ENCODE peak calls at places on chromosomes 6 and 20, in six cellular contexts. M is A172, C is NCI-H774, D is astrocyte of the cerebellum, B is heart right ventricle, U is Kasumi-1. Q is an unnamed sample.

GRCh38 chr6:9657994-9658393 is 756.9 kb downstream of the TFAP2A start:
- DNase-seq in U (no peak), M (peak), D (peak), B (no peak), C (no peak), Q (no peak)

GRCh38 chr6:75345413-75345812 is 60.8 kb upstream of the TMEM30A start:
- DNase-seq in D (no peak), M (no peak), U (no peak), B (no peak), C (no peak), Q (no peak)

GRCh38 chr20:61500791-61501321 is 248.8 kb downstream of the CDH4 start:
- DNase-seq in M (peak), B (no peak), C (no peak), U (no peak), D (no peak), Q (no peak)

GRCh38 chr6:109759098-109759855 is 68.2 kb downstream of the FIG4 start:
- DNase-seq in D (no peak), B (no peak), C (no peak), U (no peak), M (no peak), Q (no peak)

GRCh38 chr6:15879372-15880261 is 216.8 kb upstream of the DTNBP1 start:
- DNase-seq in U (peak), C (peak), B (peak), D (no peak), M (peak), Q (peak)

GRCh38 chr20:17762243-17762872 is 62.6 kb downstream of the BANF2 start:
- DNase-seq in M (no peak), C (no peak), B (peak), U (no peak), D (no peak), Q (no peak)

GRCh38 chr6:168000198-168001036 is 2.9 kb downstream of the KIF25 start:
- DNase-seq in M (no peak), B (no peak), U (no peak), D (no peak), C (no peak), Q (no peak)

GRCh38 chr6:41097467-41098090 is 24.8 kb downstream of the NFYA start:
- DNase-seq in U (no peak), C (no peak), B (no peak), M (peak), D (peak), Q (no peak)

GRCh38 chr6:27161946-27162603 is 85.4 kb upstream of the PRSS16 start:
- DNase-seq in U (peak), M (peak), D (no peak), C (peak), B (no peak), Q (no peak)

GRCh38 chr20:60242836-60243520 is 284.8 kb downstream of the CDH26 start:
- DNase-seq in M (peak), B (no peak), D (no peak), U (no peak), C (no peak), Q (no peak)

GRCh38 chr20:53208110-53208908 is 236.2 kb downstream of the TSHZ2 start:
- DNase-seq in B (no peak), U (no peak), M (no peak), C (no peak), D (no peak), Q (no peak)

GRCh38 chr6:170108890-170109587 is 181.8 kb downstream of the DLL1 start:
- DNase-seq in D (no peak), B (peak), C (no peak), M (no peak), U (no peak), Q (peak)

GRCh38 chr6:95364016-95364604 is 213.2 kb upstream of the MANEA start:
- DNase-seq in U (peak), B (no peak), M (peak), D (peak), C (peak), Q (no peak)

GRCh38 chr6:4603856-4604369 is 172.3 kb upstream of the CDYL start:
- DNase-seq in C (no peak), B (no peak), U (no peak), D (no peak), M (no peak), Q (no peak)

GRCh38 chr6:12339022-12339421 is 48.9 kb downstream of the EDN1 start:
- DNase-seq in D (no peak), M (no peak), B (no peak), C (no peak), U (no peak), Q (no peak)

GRCh38 chr6:112802154-112802553 is 455.0 kb downstream of the RFPL4B start:
- DNase-seq in M (no peak), B (no peak), U (no peak), C (no peak), D (peak), Q (no peak)

GRCh38 chr6:45078432-45078831 is 249.7 kb upstream of the RUNX2 start:
- DNase-seq in M (no peak), C (no peak), U (no peak), B (no peak), D (no peak), Q (no peak)

GRCh38 chr6:77038801-77039200 is 424.5 kb downstream of the HTR1B start:
- DNase-seq in B (no peak), D (no peak), M (no peak), C (no peak), U (no peak), Q (no peak)